ENCODE peak calls at places on chromosomes 13 and 19, in four cellular contexts. One of them, this sample, is unnamed.
A peak's percentile ranks its signal among the peaks of the same experiment; 100 is the strongest.

GRCh38 chr19:39679791-39680168 is 24.1 kb downstream of the LGALS16 start:
- DNase-seq in IMR-90: no peak
- DNase-seq in mesenchymal stem cell: no peak
- DNase-seq in mesendoderm: no peak
- DNase-seq in this sample: no peak

GRCh38 chr13:102012299-102013293 is 389.3 kb downstream of the FGF14 start:
- DNase-seq in IMR-90: no peak
- DNase-seq in mesenchymal stem cell: no peak
- DNase-seq in mesendoderm: no peak
- DNase-seq in this sample: no peak

GRCh38 chr13:67064920-67065319 is 165.2 kb downstream of the PCDH9 start:
- DNase-seq in IMR-90: no peak
- DNase-seq in mesenchymal stem cell: no peak
- DNase-seq in mesendoderm: no peak
- DNase-seq in this sample: no peak

GRCh38 chr19:18768046-18768771 is 22.9 kb downstream of the COMP start:
- DNase-seq in IMR-90: no peak
- DNase-seq in mesenchymal stem cell: no peak
- DNase-seq in mesendoderm: no peak
- DNase-seq in this sample: no peak

GRCh38 chr19:801030-801860 is 4.0 kb downstream of the PTBP1 start:
- DNase-seq in IMR-90: no peak
- DNase-seq in mesenchymal stem cell: no peak
- DNase-seq in mesendoderm: no peak
- DNase-seq in this sample: peak; percentile 9

GRCh38 chr19:16445238-16446107 is 26.3 kb downstream of the EPS15L1 start:
- DNase-seq in IMR-90: peak; percentile 83
- DNase-seq in mesenchymal stem cell: peak; percentile 62
- DNase-seq in mesendoderm: no peak
- DNase-seq in this sample: peak; percentile 68

GRCh38 chr13:112062619-112063308 is 4.2 kb upstream of the SOX1 start:
- DNase-seq in IMR-90: no peak
- DNase-seq in mesenchymal stem cell: no peak
- DNase-seq in mesendoderm: peak; percentile 70
- DNase-seq in this sample: no peak

GRCh38 chr19:3140667-3141038 is 4.8 kb downstream of the GNA15 start:
- DNase-seq in IMR-90: no peak
- DNase-seq in mesenchymal stem cell: no peak
- DNase-seq in mesendoderm: no peak
- DNase-seq in this sample: no peak

GRCh38 chr19:31500921-31501320 is 151.7 kb upstream of the TSHZ3 start:
- DNase-seq in IMR-90: no peak
- DNase-seq in mesenchymal stem cell: no peak
- DNase-seq in mesendoderm: no peak
- DNase-seq in this sample: no peak

GRCh38 chr13:80712026-80712425 is 371.1 kb upstream of the SPRY2 start:
- DNase-seq in IMR-90: no peak
- DNase-seq in mesenchymal stem cell: no peak
- DNase-seq in mesendoderm: no peak
- DNase-seq in this sample: no peak

GRCh38 chr19:584240-585001 is 5.3 kb upstream of the HCN2 start:
- DNase-seq in IMR-90: peak; percentile 27
- DNase-seq in mesenchymal stem cell: peak; percentile 53
- DNase-seq in mesendoderm: peak; percentile 68
- DNase-seq in this sample: peak; percentile 25

GRCh38 chr19:6532244-6532999 is 1.6 kb downstream of the TNFSF9 start:
- DNase-seq in IMR-90: no peak
- DNase-seq in mesenchymal stem cell: no peak
- DNase-seq in mesendoderm: no peak
- DNase-seq in this sample: no peak

GRCh38 chr19:35790981-35791813 is 15.8 kb downstream of the ARHGAP33 start:
- DNase-seq in IMR-90: no peak
- DNase-seq in mesenchymal stem cell: no peak
- DNase-seq in mesendoderm: no peak
- DNase-seq in this sample: no peak

GRCh38 chr19:27971071-27971470 is 1241.9 kb downstream of the UQCRFS1 start:
- DNase-seq in IMR-90: no peak
- DNase-seq in mesenchymal stem cell: no peak
- DNase-seq in mesendoderm: peak; percentile 95
- DNase-seq in this sample: peak; percentile 26

GRCh38 chr19:7618771-7619510 is 10.4 kb downstream of the XAB2 start:
- DNase-seq in IMR-90: no peak
- DNase-seq in mesenchymal stem cell: no peak
- DNase-seq in mesendoderm: no peak
- DNase-seq in this sample: no peak

GRCh38 chr13:73070451-73070850 is 11.6 kb downstream of the KLF5 start:
- DNase-seq in IMR-90: no peak
- DNase-seq in mesenchymal stem cell: no peak
- DNase-seq in mesendoderm: no peak
- DNase-seq in this sample: no peak

GRCh38 chr19:53874384-53874995 is 6.8 kb downstream of the MYADM start:
- DNase-seq in IMR-90: no peak
- DNase-seq in mesenchymal stem cell: peak; percentile 29
- DNase-seq in mesendoderm: no peak
- DNase-seq in this sample: no peak

GRCh38 chr19:16880884-16881554 is 7.8 kb upstream of the F2RL3 start:
- DNase-seq in IMR-90: no peak
- DNase-seq in mesenchymal stem cell: no peak
- DNase-seq in mesendoderm: no peak
- DNase-seq in this sample: no peak

GRCh38 chr19:19777692-19778091 is 43.9 kb downstream of the ZNF506 start:
- DNase-seq in IMR-90: no peak
- DNase-seq in mesenchymal stem cell: no peak
- DNase-seq in mesendoderm: no peak
- DNase-seq in this sample: no peak
- H3K9ac ChIP-seq in IMR-90: no peak overlapping the region
- H3K9ac ChIP-seq in mesenchymal stem cell: no peak overlapping the region
- H3K9ac ChIP-seq in mesendoderm: no peak overlapping the region
- H3K9ac ChIP-seq in this sample: no peak overlapping the region

DNA sequence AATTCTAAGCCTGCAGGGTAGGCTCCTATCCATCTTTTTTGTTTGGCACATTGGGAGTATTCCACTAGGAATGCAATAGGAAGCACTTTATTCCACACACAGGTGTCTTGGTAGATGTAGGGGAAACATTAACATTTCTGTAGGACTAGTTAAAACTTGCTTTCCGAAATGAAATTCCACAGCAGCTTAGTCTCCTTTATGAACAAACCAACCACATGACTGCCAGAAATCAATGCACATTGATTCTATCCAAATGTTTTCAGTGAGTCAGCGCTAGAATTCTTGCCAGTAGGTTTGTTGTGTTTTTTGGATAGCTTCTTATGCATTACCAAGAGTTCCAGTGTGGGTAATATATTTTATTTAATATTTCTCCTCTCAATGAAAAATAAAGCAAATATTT is 207.9 kb upstream of the CSNK1A1L start:
- DNase-seq in IMR-90: peak; percentile 92
- DNase-seq in mesenchymal stem cell: no peak
- DNase-seq in mesendoderm: no peak
- DNase-seq in this sample: no peak
- H2AK5ac ChIP-seq in IMR-90: peak overlapping the region; percentile 92
- H2AK5ac ChIP-seq in mesenchymal stem cell: no peak overlapping the region
- H2AK5ac ChIP-seq in mesendoderm: no peak overlapping the region
- H2AK5ac ChIP-seq in this sample: no peak overlapping the region

GRCh38 chr13:99085846-99086148 is 107.9 kb upstream of the DOCK9 start:
- DNase-seq in IMR-90: no peak
- DNase-seq in mesenchymal stem cell: no peak
- DNase-seq in mesendoderm: no peak
- DNase-seq in this sample: no peak
- H3K9ac ChIP-seq in IMR-90: no peak overlapping the region
- H3K9ac ChIP-seq in mesenchymal stem cell: peak overlapping the region; percentile 73
- H3K9ac ChIP-seq in mesendoderm: peak overlapping the region; percentile 67
- H3K9ac ChIP-seq in this sample: peak overlapping the region; percentile 81

GRCh38 chr19:48418317-48419064 is 25.0 kb downstream of the GRIN2D start:
- DNase-seq in IMR-90: peak; percentile 23
- DNase-seq in mesenchymal stem cell: peak; percentile 59
- DNase-seq in mesendoderm: peak; percentile 68
- DNase-seq in this sample: peak; percentile 28

GRCh38 chr19:48421548-48421947 is 24.2 kb upstream of the GRWD1 start:
- DNase-seq in IMR-90: no peak
- DNase-seq in mesenchymal stem cell: no peak
- DNase-seq in mesendoderm: no peak
- DNase-seq in this sample: no peak

GRCh38 chr19:48415869-48416268 is 22.4 kb downstream of the GRIN2D start:
- DNase-seq in IMR-90: no peak
- DNase-seq in mesenchymal stem cell: no peak
- DNase-seq in mesendoderm: no peak
- DNase-seq in this sample: no peak

GRCh38 chr19:48417436-48417835 is 24.0 kb downstream of the GRIN2D start:
- DNase-seq in IMR-90: no peak
- DNase-seq in mesenchymal stem cell: no peak
- DNase-seq in mesendoderm: no peak
- DNase-seq in this sample: no peak

DNA sequence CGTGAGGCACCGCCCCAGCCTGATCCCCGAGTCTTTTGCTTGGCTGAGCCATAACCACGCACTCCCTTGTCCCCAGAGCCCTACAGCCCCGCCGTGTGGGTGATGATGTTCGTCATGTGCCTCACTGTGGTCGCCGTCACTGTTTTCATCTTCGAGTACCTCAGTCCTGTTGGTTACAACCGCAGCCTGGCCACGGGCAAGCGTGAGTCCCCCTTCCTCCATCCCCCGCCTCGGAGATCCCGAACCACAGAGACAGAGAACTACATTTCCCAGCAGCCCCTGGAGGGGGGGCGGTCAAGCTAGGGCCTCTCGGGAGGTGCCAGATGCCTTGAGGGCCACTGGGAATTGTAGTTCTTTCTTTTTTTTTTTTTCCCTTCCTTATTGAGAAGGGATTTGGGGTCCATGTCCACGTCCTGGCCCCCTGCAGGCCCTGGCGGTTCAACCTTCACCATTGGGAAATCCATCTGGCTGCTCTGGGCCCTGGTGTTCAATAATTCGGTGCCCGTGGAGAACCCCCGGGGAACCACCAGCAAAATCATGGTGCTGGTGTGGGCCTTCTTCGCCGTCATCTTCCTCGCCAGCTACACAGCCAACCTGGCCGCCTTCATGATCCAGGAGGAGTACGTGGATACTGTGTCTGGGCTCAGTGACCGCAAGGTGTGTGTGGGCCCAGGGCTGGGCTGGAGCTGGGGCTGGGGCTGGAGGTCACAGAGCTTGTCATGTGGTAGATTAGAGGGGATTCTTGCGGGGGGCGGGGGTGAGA is 25.9 kb downstream of the GRIN2D start:
- DNase-seq in IMR-90: peak; percentile 42
- DNase-seq in mesenchymal stem cell: peak; percentile 45
- DNase-seq in mesendoderm: peak; percentile 88
- DNase-seq in this sample: peak; percentile 8
- H2AK5ac ChIP-seq in IMR-90: peak overlapping the region; percentile 66
- H2AK5ac ChIP-seq in mesenchymal stem cell: peak overlapping the region; percentile 24
- H2AK5ac ChIP-seq in mesendoderm: no peak overlapping the region
- H2AK5ac ChIP-seq in this sample: no peak overlapping the region

This sample was measured in trophoblast cell.